ENCODE peak calls at places on chromosomes 5 and 9, in seven cellular contexts. S, H, K, Z, Q, L and V are unnamed samples.
A peak's percentile ranks its signal among the peaks of the same experiment; 100 is the strongest.

GRCh38 chr9:132669329-132669635 is 501 bp downstream of the DDX31 start:
- DNase-seq in S (no peak), H (no peak), K (no peak), Z (no peak), Q (no peak), L (no peak), V (no peak)

GRCh38 chr9:100216178-100216787 is 117.2 kb downstream of the INVS start:
- DNase-seq in S (peak; percentile 85), H (peak; percentile 74), K (peak; percentile 75), Z (no peak), Q (no peak), L (no peak), V (peak; percentile 59)

GRCh38 chr5:81852277-81853004 is 101.5 kb upstream of the SSBP2 start:
- DNase-seq in S (no peak), H (peak; percentile 61), K (peak; percentile 66), Z (no peak), Q (peak; percentile 24), L (no peak), V (no peak)

GRCh38 chr9:71897573-71897972 is 13.4 kb downstream of the ABHD17B start:
- DNase-seq in S (peak; percentile 8), H (no peak), K (peak; percentile 37), Z (no peak), Q (no peak), L (no peak), V (peak; percentile 44)

GRCh38 chr5:40962207-40962955 is 53.1 kb downstream of the C7 start:
- DNase-seq in S (peak; percentile 52), H (no peak), K (peak; percentile 33), Z (no peak), Q (no peak), L (no peak), V (no peak)

GRCh38 chr9:126497673-126498255 is 116.0 kb upstream of the LMX1B start:
- DNase-seq in S (no peak), H (no peak), K (no peak), Z (no peak), Q (no peak), L (no peak), V (no peak)

GRCh38 chr5:10913846-10914245 is 152.8 kb upstream of the DAP start:
- DNase-seq in S (peak; percentile 77), H (peak; percentile 3), K (peak; percentile 88), Z (no peak), Q (no peak), L (peak; percentile 86), V (peak; percentile 77)

GRCh38 chr5:154284433-154284832 is 93.9 kb downstream of the GALNT10 start:
- DNase-seq in S (no peak), H (no peak), K (no peak), Z (no peak), Q (no peak), L (no peak), V (no peak)

GRCh38 chr5:176373100-176373818 is 8.0 kb downstream of the ARL10 start:
- DNase-seq in S (no peak), H (peak; percentile 35), K (no peak), Z (no peak), Q (peak; percentile 59), L (no peak), V (no peak)

GRCh38 chr9:36791204-36791948 is 218.7 kb downstream of the MELK start:
- DNase-seq in S (no peak), H (no peak), K (no peak), Z (no peak), Q (no peak), L (no peak), V (peak; percentile 31)

GRCh38 chr5:78810098-78810497 is 161.5 kb upstream of the LHFPL2 start:
- DNase-seq in S (no peak), H (no peak), K (no peak), Z (no peak), Q (no peak), L (no peak), V (no peak)

GRCh38 chr5:166845044-166845443 is 1446.4 kb upstream of the WWC1 start:
- DNase-seq in S (peak; percentile 10), H (peak; percentile 34), K (peak; percentile 22), Z (no peak), Q (no peak), L (no peak), V (no peak)

GRCh38 chr5:33939863-33940262 is 3.7 kb downstream of the RXFP3 start:
- DNase-seq in S (peak; percentile 51), H (peak; percentile 75), K (peak; percentile 76), Z (no peak), Q (no peak), L (no peak), V (peak; percentile 16)

GRCh38 chr5:52672459-52672858 is 115.3 kb upstream of the ITGA1 start:
- DNase-seq in S (no peak), H (no peak), K (no peak), Z (no peak), Q (no peak), L (no peak), V (no peak)

GRCh38 chr5:88934401-88934800 is 51.4 kb upstream of the MEF2C start:
- DNase-seq in S (no peak), H (no peak), K (no peak), Z (no peak), Q (no peak), L (no peak), V (no peak)

GRCh38 chr5:34685485-34686197 is 29.5 kb downstream of the RAI14 start:
- DNase-seq in S (peak; percentile 92), H (peak; percentile 80), K (peak; percentile 83), Z (no peak), Q (no peak), L (no peak), V (peak; percentile 89)

GRCh38 chr5:56126487-56127179 is 106.5 kb downstream of the ANKRD55 start:
- DNase-seq in S (peak; percentile 60), H (peak; percentile 72), K (peak; percentile 56), Z (no peak), Q (no peak), L (no peak), V (peak; percentile 45)

GRCh38 chr9:88400021-88400420 is 11.8 kb downstream of the SPIN1 start:
- DNase-seq in S (peak; percentile 78), H (peak; percentile 63), K (peak; percentile 70), Z (no peak), Q (no peak), L (no peak), V (peak; percentile 64)

GRCh38 chr9:81729141-81729540 is 39.8 kb upstream of the TLE1 start:
- DNase-seq in S (no peak), H (no peak), K (no peak), Z (no peak), Q (no peak), L (no peak), V (no peak)

GRCh38 chr5:149215478-149216042 is 56.1 kb upstream of the AFAP1L1 start:
- DNase-seq in S (peak; percentile 65), H (peak; percentile 30), K (peak; percentile 66), Z (no peak), Q (no peak), L (peak; percentile 23), V (no peak)

GRCh38 chr5:45521067-45521466 is 175.1 kb downstream of the HCN1 start:
- DNase-seq in S (no peak), H (peak; percentile 6), K (peak; percentile 4), Z (no peak), Q (no peak), L (no peak), V (no peak)
- TF ChIP-seq CTCF in S (no peak), H (peak; percentile 9), K (peak; percentile 11), Z (peak; percentile 52), Q (no peak), L (no peak), V (no peak)

GRCh38 chr5:151696470-151697061 is 9.9 kb upstream of the SPARC start:
- DNase-seq in S (peak; percentile 98), H (peak; percentile 98), K (peak; percentile 100), Z (peak; percentile 6), Q (peak; percentile 79), L (peak; percentile 99), V (no peak)
- H3K4me3 ChIP-seq in S (peak overlapping the region; percentile 16), H (no peak overlapping the region), K (peak overlapping the region; percentile 3), Z (no peak overlapping the region), Q (no peak overlapping the region), L (peak overlapping the region; percentile 19), V (no peak overlapping the region)

GRCh38 chr9:114539718-114540410 is 34.6 kb upstream of the WHRN start:
- DNase-seq in S (no peak), H (no peak), K (no peak), Z (no peak), Q (no peak), L (no peak), V (no peak)

GRCh38 chr9:114532561-114533237 is 27.4 kb upstream of the WHRN start:
- DNase-seq in S (peak; percentile 10), H (no peak), K (peak; percentile 52), Z (no peak), Q (no peak), L (no peak), V (peak; percentile 24)

DNA sequence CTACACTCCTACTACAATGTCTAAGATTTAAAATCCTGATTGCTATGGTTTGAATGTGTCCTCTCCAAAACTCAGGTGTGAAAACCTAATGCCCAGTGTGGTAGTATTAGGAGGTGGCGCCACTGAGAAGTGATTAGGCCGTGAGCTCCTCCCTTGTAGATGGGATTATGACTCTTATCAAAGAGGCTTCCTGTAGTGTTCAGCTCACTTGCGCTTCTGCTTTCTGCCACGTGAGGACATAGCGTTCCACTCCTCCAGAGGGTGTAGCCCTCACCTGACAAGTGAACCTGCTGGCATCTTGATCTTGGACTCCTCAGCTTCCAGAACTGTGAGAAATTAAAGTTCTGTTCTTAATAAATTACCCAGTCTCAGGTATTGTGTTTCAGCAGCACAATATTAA is 33.0 kb upstream of the WHRN start:
- DNase-seq in S (no peak), H (no peak), K (no peak), Z (no peak), Q (no peak), L (no peak), V (peak; percentile 64)
- TF ChIP-seq CTCF in S (no peak), H (no peak), K (no peak), Z (peak; percentile 26), Q (no peak), L (no peak), V (peak; percentile 21)

GRCh38 chr9:113464286-113464660 is 746 bp downstream of the RGS3 start:
- DNase-seq in S (no peak), H (no peak), K (no peak), Z (no peak), Q (no peak), L (no peak), V (no peak)

GRCh38 chr9:113463418-113464285 is at the start of gene RGS3:
- DNase-seq in S (no peak), H (no peak), K (no peak), Z (no peak), Q (no peak), L (no peak), V (peak; percentile 5)

GRCh38 chr9:113468716-113469448 is 5.4 kb downstream of the RGS3 start:
- DNase-seq in S (no peak), H (no peak), K (no peak), Z (no peak), Q (no peak), L (no peak), V (no peak)

GRCh38 chr9:113464672-113465271 is 1.2 kb downstream of the RGS3 start:
- DNase-seq in S (no peak), H (no peak), K (no peak), Z (no peak), Q (no peak), L (no peak), V (no peak)

DNA sequence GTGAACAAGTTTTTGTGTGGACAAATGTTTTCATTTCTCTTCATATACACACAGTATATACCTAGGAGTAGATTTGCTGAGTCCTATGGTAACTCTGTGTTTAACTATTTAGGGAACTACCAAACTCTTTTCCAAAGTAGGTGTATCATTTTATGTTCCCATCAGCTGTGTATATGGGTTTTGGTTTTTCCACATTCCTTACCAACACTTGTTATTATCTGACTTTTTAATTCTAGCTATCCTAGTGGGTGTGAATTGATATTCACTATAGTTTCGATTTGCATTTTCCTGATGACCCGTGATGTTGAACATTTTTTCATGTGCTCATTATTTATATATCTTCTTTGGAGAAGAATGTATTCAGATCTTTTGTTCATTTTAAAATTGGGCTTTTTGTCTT is 3.7 kb downstream of the RGS3 start:
- DNase-seq in S (no peak), H (no peak), K (no peak), Z (no peak), Q (no peak), L (no peak), V (no peak)
- H3K4me3 ChIP-seq in S (no peak overlapping the region), H (no peak overlapping the region), K (no peak overlapping the region), Z (no peak overlapping the region), Q (no peak overlapping the region), L (no peak overlapping the region), V (no peak overlapping the region)